ENCODE peak calls at places on chromosomes 2 and 18, in five cellular contexts. J, X, W, U and S are unnamed samples.

GRCh38 chr2:234981197-234982095 is 29.6 kb downstream of the SH3BP4 start:
- DNase-seq in J (no peak), X (peak), W (peak), U (no peak), S (no peak)

GRCh38 chr2:6310186-6310909 is 555.4 kb downstream of the CMPK2 start:
- DNase-seq in J (no peak), X (no peak), W (no peak), U (no peak), S (no peak)

GRCh38 chr18:48752928-48753327 is 197.8 kb downstream of the SMAD7 start:
- DNase-seq in J (no peak), X (no peak), W (no peak), U (no peak), S (no peak)

GRCh38 chr2:190405069-190405468 is 3.1 kb upstream of the MFSD6 start:
- DNase-seq in J (no peak), X (no peak), W (no peak), U (peak), S (no peak)

GRCh38 chr18:59268722-59269562 is 4.3 kb downstream of the RAX start:
- DNase-seq in J (peak), X (peak), W (peak), U (peak), S (peak)

GRCh38 chr18:41128126-41128525 is 826.9 kb upstream of the PIK3C3 start:
- DNase-seq in J (no peak), X (no peak), W (peak), U (no peak), S (no peak)

GRCh38 chr2:58221909-58222308 is 19.2 kb downstream of the FANCL start:
- DNase-seq in J (no peak), X (no peak), W (peak), U (peak), S (no peak)

GRCh38 chr2:139018252-139018651 is 238.1 kb upstream of the NXPH2 start:
- DNase-seq in J (peak), X (no peak), W (no peak), U (no peak), S (no peak)

GRCh38 chr2:133841905-133842304 is 273.6 kb upstream of the NCKAP5 start:
- DNase-seq in J (no peak), X (no peak), W (peak), U (no peak), S (no peak)

GRCh38 chr18:58186258-58186948 is 142.4 kb downstream of the NEDD4L start:
- DNase-seq in J (no peak), X (no peak), W (peak), U (no peak), S (no peak)

GRCh38 chr2:140539506-140539905 is 1591.3 kb downstream of the LRP1B start:
- DNase-seq in J (no peak), X (no peak), W (no peak), U (no peak), S (no peak)

GRCh38 chr18:28015671-28016070 is 161.3 kb downstream of the CDH2 start:
- DNase-seq in J (no peak), X (no peak), W (no peak), U (no peak), S (no peak)

GRCh38 chr18:27447530-27447929 is 262.4 kb upstream of the CHST9 start:
- DNase-seq in J (no peak), X (no peak), W (no peak), U (no peak), S (no peak)

GRCh38 chr2:226799976-226800940 is 638 bp upstream of the IRS1 start:
- DNase-seq in J (no peak), X (no peak), W (peak), U (peak), S (no peak)

GRCh38 chr2:189298481-189298880 is 118.9 kb upstream of the COL5A2 start:
- DNase-seq in J (no peak), X (no peak), W (peak), U (no peak), S (no peak)

GRCh38 chr2:129909648-129910418 is 69.6 kb upstream of the RAB6C start:
- DNase-seq in J (no peak), X (no peak), W (no peak), U (no peak), S (no peak)

GRCh38 chr2:9002313-9002636 is 1.2 kb downstream of the MBOAT2 start:
- DNase-seq in J (no peak), X (no peak), W (no peak), U (no peak), S (no peak)

GRCh38 chr18:6015364-6015763 is 120.0 kb upstream of the TMEM200C start:
- DNase-seq in J (no peak), X (no peak), W (no peak), U (no peak), S (no peak)

GRCh38 chr2:219500135-219500534 is 1.4 kb downstream of the GMPPA start:
- DNase-seq in J (no peak), X (no peak), W (no peak), U (peak), S (no peak)
- TF ChIP-seq CTCF in J (no peak), X (no peak), W (peak), U (peak), S (no peak)

GRCh38 chr2:196140213-196140612 is 31.2 kb downstream of the STK17B start:
- DNase-seq in J (no peak), X (no peak), W (no peak), U (no peak), S (no peak)

GRCh38 chr2:196131949-196132925 is 39.1 kb downstream of the STK17B start:
- DNase-seq in J (no peak), X (no peak), W (no peak), U (peak), S (no peak)

GRCh38 chr2:196137271-196137670 is 34.1 kb downstream of the STK17B start:
- DNase-seq in J (no peak), X (no peak), W (no peak), U (no peak), S (no peak)

GRCh38 chr2:196131384-196131861 is 40.0 kb downstream of the STK17B start:
- DNase-seq in J (no peak), X (no peak), W (peak), U (peak), S (no peak)

DNA sequence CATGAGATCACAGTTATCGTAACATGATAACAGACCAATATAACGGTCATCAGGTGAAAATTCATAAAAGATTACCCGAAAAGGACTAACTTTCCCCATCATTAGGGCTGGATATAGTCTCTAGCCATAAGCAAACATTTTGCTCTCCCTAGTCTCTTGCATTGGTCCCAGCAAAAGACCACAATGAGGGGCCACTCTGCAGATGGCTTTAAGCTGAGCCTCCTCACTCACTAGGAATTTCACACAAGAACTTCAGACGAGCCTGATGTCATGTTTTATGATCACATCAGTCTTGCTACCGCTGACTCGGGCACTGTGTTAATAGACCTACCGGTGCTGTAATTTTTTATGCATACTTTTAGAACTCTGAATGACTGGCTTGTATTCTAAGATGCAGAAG is 35.2 kb downstream of the STK17B start:
- DNase-seq in J (no peak), X (no peak), W (no peak), U (no peak), S (no peak)
- TF ChIP-seq CTCF in J (no peak), X (no peak), W (no peak), U (no peak), S (no peak)

DNA sequence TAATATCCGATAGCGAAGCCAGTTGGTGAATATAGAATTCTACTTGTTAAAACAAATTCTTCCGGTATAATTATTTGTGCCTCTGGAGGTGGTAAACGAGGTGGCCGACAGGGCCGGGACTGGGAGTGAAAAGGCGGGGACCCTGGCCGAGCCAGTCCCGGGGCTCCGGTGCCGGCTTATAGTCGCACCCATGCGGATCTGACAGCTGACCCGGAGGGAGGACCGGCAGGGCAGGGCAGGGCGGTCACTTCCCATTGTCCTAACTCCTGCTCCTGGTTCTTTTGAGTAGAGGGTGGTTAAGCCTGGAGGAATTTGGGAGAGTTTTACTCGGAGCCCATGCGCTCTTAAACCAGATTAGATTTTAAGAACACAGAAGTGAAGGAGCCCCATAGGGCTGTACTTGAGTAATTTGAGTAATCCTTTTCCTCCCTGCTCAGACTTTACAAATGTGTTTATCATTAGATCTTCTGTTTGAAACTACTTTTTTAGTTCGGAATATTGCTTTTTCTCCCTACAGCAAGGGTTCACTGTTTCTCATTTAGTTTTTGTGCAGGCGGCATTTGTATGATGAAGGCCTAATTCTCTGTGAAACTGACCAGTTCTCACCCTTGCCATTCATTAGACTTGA is 1.8 kb downstream of the B3GNT2 start:
- DNase-seq in J (peak), X (peak), W (no peak), U (peak), S (no peak)
- TF ChIP-seq CTCF in J (no peak), X (no peak), W (no peak), U (no peak), S (no peak)

DNA sequence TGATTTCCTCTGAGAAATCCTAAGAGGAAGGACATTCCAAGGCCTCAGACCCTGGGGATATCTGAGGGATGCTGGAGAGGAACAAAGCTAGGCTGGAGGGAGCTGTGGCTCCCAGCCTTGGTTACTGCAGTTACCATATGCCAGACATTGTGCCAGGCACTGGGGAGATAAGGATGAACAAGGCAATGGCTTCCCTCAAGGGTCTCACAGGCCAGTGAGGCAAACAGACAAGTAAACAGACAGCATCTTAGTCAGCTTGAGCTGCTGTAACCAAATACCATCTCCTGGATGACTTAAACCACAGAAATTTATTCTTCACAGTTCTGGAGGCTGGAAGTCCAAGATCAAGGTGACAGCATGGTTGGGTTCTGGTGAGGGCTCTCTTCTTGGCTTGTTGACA is 91.8 kb downstream of the SKA1 start:
- DNase-seq in J (no peak), X (no peak), W (no peak), U (no peak), S (no peak)
- TF ChIP-seq CTCF in J (no peak), X (no peak), W (no peak), U (no peak), S (no peak)

GRCh38 chr2:230023313-230023712 is 45.4 kb downstream of the SLC16A14 start:
- DNase-seq in J (no peak), X (no peak), W (no peak), U (no peak), S (no peak)
- TF ChIP-seq CTCF in J (no peak), X (no peak), W (no peak), U (no peak), S (no peak)

GRCh38 chr18:44896817-44897216 is 216.1 kb downstream of the SETBP1 start:
- DNase-seq in J (no peak), X (no peak), W (no peak), U (no peak), S (no peak)

GRCh38 chr18:44893045-44893706 is 212.5 kb downstream of the SETBP1 start:
- DNase-seq in J (no peak), X (no peak), W (no peak), U (no peak), S (no peak)

GRCh38 chr18:44897445-44898215 is 216.9 kb downstream of the SETBP1 start:
- DNase-seq in J (no peak), X (no peak), W (no peak), U (no peak), S (no peak)

GRCh38 chr18:44894011-44894410 is 213.3 kb downstream of the SETBP1 start:
- DNase-seq in J (no peak), X (no peak), W (no peak), U (no peak), S (no peak)

GRCh38 chr18:44895176-44895798 is 214.6 kb downstream of the SETBP1 start:
- DNase-seq in J (no peak), X (no peak), W (peak), U (peak), S (no peak)
- TF ChIP-seq CTCF in J (peak), X (no peak), W (peak), U (peak), S (no peak)